ENCODE peak calls at places on chromosomes 13 and 19, in six cellular contexts. N is activated T-cell treated with anti-CD3 and anti-CD28 coated beads for 1 hour; O is SW480; T is CD8-positive, alpha-beta T cell; J is DMS 273 treated with DMSO at 0.1 percent for 48 hours; A is stimulated activated CD4-positive, alpha-beta T cell treated with anti-CD3 and anti-CD28 coated beads, Interleukin-1b, Interleukin-23, amount 100 ng/mL, for 1 hour. H is an unnamed sample.
A peak's percentile ranks its signal among the peaks of the same experiment; 100 is the strongest.

GRCh38 chr19:43618921-43619261 is 538 bp downstream of the ZNF428 start:
- DNase-seq in N (peak; percentile 13), O (peak; percentile 77), T (peak; percentile 36), J (no peak), A (no peak), H (no peak)

GRCh38 chr19:35408284-35409171 is 37.7 kb downstream of the GPR42 start:
- DNase-seq in N (no peak), O (no peak), T (no peak), J (no peak), A (no peak), H (no peak)

GRCh38 chr19:31141301-31141700 is 207.9 kb downstream of the TSHZ3 start:
- DNase-seq in N (no peak), O (no peak), T (no peak), J (no peak), A (no peak), H (no peak)

GRCh38 chr19:18763674-18764590 is 27.2 kb downstream of the COMP start:
- DNase-seq in N (no peak), O (peak; percentile 75), T (no peak), J (peak; percentile 83), A (no peak), H (no peak)

GRCh38 chr13:28347456-28348371 is 147.2 kb downstream of the FLT1 start:
- DNase-seq in N (no peak), O (no peak), T (no peak), J (no peak), A (no peak), H (no peak)

GRCh38 chr13:24133396-24133795 is 27.1 kb upstream of the SPATA13 start:
- DNase-seq in N (no peak), O (no peak), T (no peak), J (no peak), A (no peak), H (no peak)

GRCh38 chr13:71964491-71965108 is 97.6 kb upstream of the DACH1 start:
- DNase-seq in N (no peak), O (no peak), T (no peak), J (no peak), A (no peak), H (no peak)

GRCh38 chr13:28623782-28624706 is 34.9 kb upstream of the POMP start:
- DNase-seq in N (no peak), O (no peak), T (no peak), J (peak; percentile 50), A (no peak), H (no peak)

GRCh38 chr13:76556632-76557031 is 329.6 kb downstream of the KCTD12 start:
- DNase-seq in N (no peak), O (no peak), T (no peak), J (no peak), A (no peak), H (no peak)

GRCh38 chr13:94585543-94586101 is 10.3 kb downstream of the TGDS start:
- DNase-seq in N (no peak), O (no peak), T (no peak), J (no peak), A (no peak), H (no peak)

GRCh38 chr19:49067554-49067953 is 2.9 kb upstream of the NTF4 start:
- DNase-seq in N (no peak), O (no peak), T (no peak), J (no peak), A (no peak), H (no peak)

GRCh38 chr19:30083701-30084156 is 141.7 kb downstream of the URI1 start:
- DNase-seq in N (no peak), O (no peak), T (no peak), J (no peak), A (no peak), H (no peak)

GRCh38 chr13:60407095-60407494 is 10.1 kb downstream of the TDRD3 start:
- DNase-seq in N (no peak), O (no peak), T (no peak), J (no peak), A (no peak), H (no peak)

GRCh38 chr13:50396001-50396400 is 380.8 kb downstream of the KCNRG start:
- DNase-seq in N (no peak), O (no peak), T (no peak), J (no peak), A (no peak), H (no peak)

GRCh38 chr13:91894311-91894710 is 495.9 kb downstream of the GPC5 start:
- DNase-seq in N (no peak), O (no peak), T (no peak), J (no peak), A (no peak), H (no peak)

GRCh38 chr13:113742000-113742441 is 17.0 kb upstream of the TMEM255B start:
- DNase-seq in N (no peak), O (peak; percentile 94), T (peak; percentile 28), J (no peak), A (no peak), H (no peak)

GRCh38 chr13:46369506-46370268 is 17.4 kb downstream of the RUBCNL start:
- DNase-seq in N (no peak), O (no peak), T (no peak), J (no peak), A (no peak), H (no peak)

GRCh38 chr19:3277649-3278048 is 53.2 kb downstream of the CELF5 start:
- DNase-seq in N (no peak), O (no peak), T (no peak), J (no peak), A (no peak), H (no peak)

GRCh38 chr13:109707044-109707794 is 79.2 kb downstream of the IRS2 start:
- DNase-seq in N (no peak), O (peak; percentile 15), T (no peak), J (no peak), A (no peak), H (no peak)

GRCh38 chr13:78201411-78201810 is 282.8 kb upstream of the EDNRB start:
- DNase-seq in N (no peak), O (no peak), T (no peak), J (no peak), A (no peak), H (no peak)

GRCh38 chr19:1860133-1860775 is 3.1 kb downstream of the KLF16 start:
- DNase-seq in N (peak; percentile 48), O (peak; percentile 55), T (peak; percentile 53), J (no peak), A (no peak), H (peak; percentile 45)

H was measured in T-helper 1 cell.